ENCODE peak calls at places on chromosomes 2 and 18, in six cellular contexts. M, U, H, J, R and K are unnamed samples.

GRCh38 chr2:235802542-235802941 is 308.7 kb downstream of the AGAP1 start:
- DNase-seq in M (no peak), U (no peak), H (no peak), J (no peak), R (no peak), K (no peak)

GRCh38 chr18:28112056-28112470 is 64.9 kb downstream of the CDH2 start:
- DNase-seq in M (no peak), U (no peak), H (peak), J (peak), R (no peak), K (no peak)

GRCh38 chr2:136920652-136921333 is 155.4 kb downstream of the THSD7B start:
- DNase-seq in M (no peak), U (no peak), H (no peak), J (no peak), R (no peak), K (no peak)

GRCh38 chr2:206970589-206971375 is 31.5 kb downstream of the CPO start:
- DNase-seq in M (no peak), U (no peak), H (no peak), J (no peak), R (no peak), K (no peak)

GRCh38 chr2:151637284-151637781 is 96.9 kb downstream of the NEB start:
- DNase-seq in M (peak), U (no peak), H (no peak), J (no peak), R (no peak), K (no peak)

GRCh38 chr2:182636694-182637093 is 79.4 kb upstream of the DNAJC10 start:
- DNase-seq in M (no peak), U (no peak), H (no peak), J (no peak), R (no peak), K (no peak)

GRCh38 chr18:79950440-79951341 is 762 bp downstream of the SLC66A2 start:
- DNase-seq in M (peak), U (peak), H (peak), J (peak), R (no peak), K (no peak)

GRCh38 chr2:196702641-196703040 is 63.1 kb downstream of the CCDC150 start:
- DNase-seq in M (no peak), U (no peak), H (peak), J (no peak), R (no peak), K (peak)

GRCh38 chr18:79317718-79318117 is 78.0 kb upstream of the NFATC1 start:
- DNase-seq in M (no peak), U (no peak), H (peak), J (no peak), R (no peak), K (no peak)

GRCh38 chr18:35171315-35171987 is 69.4 kb upstream of the ZNF397 start:
- DNase-seq in M (no peak), U (no peak), H (no peak), J (no peak), R (no peak), K (no peak)

GRCh38 chr2:65402339-65402738 is 30.1 kb downstream of the SPRED2 start:
- DNase-seq in M (no peak), U (no peak), H (peak), J (peak), R (no peak), K (no peak)

GRCh38 chr18:78603584-78603983 is 376.0 kb upstream of the SALL3 start:
- DNase-seq in M (no peak), U (no peak), H (no peak), J (no peak), R (no peak), K (no peak)

GRCh38 chr18:28164772-28165483 is 12.0 kb downstream of the CDH2 start:
- DNase-seq in M (no peak), U (no peak), H (peak), J (no peak), R (peak), K (no peak)

GRCh38 chr2:179044500-179044899 is 5.4 kb downstream of the CCDC141 start:
- DNase-seq in M (no peak), U (no peak), H (no peak), J (no peak), R (no peak), K (no peak)

GRCh38 chr2:100887713-100888112 is 67.8 kb downstream of the NPAS2 start:
- DNase-seq in M (no peak), U (no peak), H (no peak), J (no peak), R (no peak), K (no peak)

GRCh38 chr2:70182689-70183088 is 8.1 kb downstream of the C2orf42 start:
- DNase-seq in M (no peak), U (no peak), H (no peak), J (no peak), R (no peak), K (no peak)

GRCh38 chr2:27705851-27706622 is 42.3 kb downstream of the SLC4A1AP start:
- DNase-seq in M (peak), U (peak), H (peak), J (peak), R (peak), K (peak)

GRCh38 chr2:127046579-127046978 is 60.4 kb downstream of the BIN1 start:
- DNase-seq in M (no peak), U (no peak), H (no peak), J (no peak), R (no peak), K (no peak)

GRCh38 chr2:142946941-142947340 is 69.5 kb downstream of the KYNU start:
- DNase-seq in M (no peak), U (no peak), H (no peak), J (peak), R (no peak), K (no peak)

GRCh38 chr18:58231930-58232329 is 187.9 kb downstream of the NEDD4L start:
- DNase-seq in M (peak), U (peak), H (no peak), J (no peak), R (no peak), K (peak)

GRCh38 chr2:6968319-6969100 is 51.3 kb downstream of the RNF144A start:
- DNase-seq in M (no peak), U (no peak), H (no peak), J (no peak), R (peak), K (no peak)

GRCh38 chr18:33755918-33756590 is 178.0 kb downstream of the ASXL3 start:
- DNase-seq in M (no peak), U (peak), H (peak), J (peak), R (peak), K (peak)

GRCh38 chr2:128259585-128259984 is 59.1 kb downstream of the HS6ST1 start:
- DNase-seq in M (no peak), U (no peak), H (no peak), J (no peak), R (no peak), K (no peak)

GRCh38 chr2:152569186-152569585 is 148.1 kb downstream of the PRPF40A start:
- DNase-seq in M (no peak), U (no peak), H (no peak), J (no peak), R (no peak), K (no peak)

GRCh38 chr2:9302755-9303154 is 96.1 kb downstream of the ASAP2 start:
- DNase-seq in M (no peak), U (no peak), H (no peak), J (no peak), R (no peak), K (no peak)

GRCh38 chr2:28652217-28652616 is 99.4 kb upstream of the PPP1CB start:
- DNase-seq in M (no peak), U (no peak), H (peak), J (peak), R (no peak), K (no peak)

GRCh38 chr2:74573747-74574562 is 19.4 kb downstream of the DOK1 start:
- DNase-seq in M (no peak), U (no peak), H (peak), J (peak), R (no peak), K (peak)

GRCh38 chr2:238843476-238843875 is 4.4 kb upstream of the TWIST2 start:
- DNase-seq in M (no peak), U (no peak), H (peak), J (no peak), R (no peak), K (no peak)

GRCh38 chr2:224969633-224970292 is 72.5 kb downstream of the DOCK10 start:
- DNase-seq in M (no peak), U (no peak), H (no peak), J (no peak), R (no peak), K (no peak)

GRCh38 chr2:73282924-73283544 is 1.2 kb downstream of the FBXO41 start:
- DNase-seq in M (no peak), U (no peak), H (no peak), J (no peak), R (no peak), K (no peak)
- TF ChIP-seq CTCF in M (no peak), U (no peak), H (no peak), J (no peak), R (no peak), K (no peak)

GRCh38 chr18:7822435-7823425 is 255.6 kb downstream of the PTPRM start:
- DNase-seq in M (no peak), U (no peak), H (no peak), J (no peak), R (peak), K (no peak)

GRCh38 chr18:7830468-7830867 is 263.4 kb downstream of the PTPRM start:
- DNase-seq in M (no peak), U (no peak), H (no peak), J (no peak), R (no peak), K (peak)

GRCh38 chr18:7821784-7822183 is 254.7 kb downstream of the PTPRM start:
- DNase-seq in M (no peak), U (no peak), H (no peak), J (no peak), R (no peak), K (no peak)

GRCh38 chr18:7824970-7825369 is 257.9 kb downstream of the PTPRM start:
- DNase-seq in M (no peak), U (no peak), H (peak), J (no peak), R (no peak), K (no peak)
- TF ChIP-seq CTCF in M (no peak), U (no peak), H (no peak), J (no peak), R (no peak), K (no peak)

GRCh38 chr2:32136097-32136496 is 29.6 kb upstream of the SLC30A6 start:
- DNase-seq in M (no peak), U (no peak), H (peak), J (peak), R (no peak), K (no peak)

DNA sequence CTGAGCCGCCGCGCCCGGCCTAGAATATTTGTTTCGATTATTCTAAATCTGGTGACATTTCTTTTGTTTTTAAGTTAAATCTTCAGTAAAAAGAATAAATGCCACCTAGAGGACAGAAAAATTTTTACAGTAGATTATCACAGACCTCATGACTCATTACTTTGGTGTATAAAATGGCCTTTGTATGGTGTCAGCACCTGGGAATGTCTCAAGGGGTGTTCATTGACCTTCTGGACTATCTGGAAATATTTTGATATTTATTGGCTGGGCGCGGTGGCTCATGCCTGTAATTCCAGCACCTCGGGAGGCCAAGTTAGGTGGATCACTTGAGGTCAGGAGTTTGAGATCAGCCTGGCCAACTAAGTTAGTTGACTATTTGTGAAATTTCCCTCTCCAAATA is 30.3 kb upstream of the SLC30A6 start:
- DNase-seq in M (no peak), U (peak), H (peak), J (peak), R (peak), K (peak)
- TF ChIP-seq CTCF in M (no peak), U (peak), H (peak), J (peak), R (peak), K (no peak)

DNA sequence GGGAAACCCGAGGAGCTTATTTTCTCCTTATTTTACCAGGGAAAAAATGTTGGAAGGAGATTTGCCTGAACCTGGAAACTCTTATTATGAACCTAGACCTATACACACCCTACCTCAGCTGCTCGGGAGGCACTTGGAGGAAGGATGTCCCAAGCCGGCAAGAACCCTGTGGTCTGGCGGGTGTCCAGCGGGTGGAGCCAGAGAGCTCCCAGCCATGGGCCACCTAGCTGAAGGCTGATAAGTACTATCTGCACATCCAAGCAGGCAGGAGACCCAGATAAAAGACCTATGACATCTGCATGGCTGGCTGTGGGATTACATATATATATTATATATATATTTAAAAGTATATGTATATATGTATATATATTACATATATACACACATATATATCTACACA is 1.1 kb upstream of the SLC14A1 start:
- DNase-seq in M (peak), U (peak), H (peak), J (peak), R (peak), K (peak)
- TF ChIP-seq CTCF in M (peak), U (peak), H (peak), J (peak), R (peak), K (peak)

GRCh38 chr2:110793034-110793433 is 60.7 kb downstream of the ACOXL start:
- DNase-seq in M (no peak), U (no peak), H (no peak), J (no peak), R (no peak), K (no peak)
- TF ChIP-seq CTCF in M (no peak), U (no peak), H (no peak), J (no peak), R (no peak), K (no peak)